ENCODE peak calls at places on chromosomes 2 and 18, in five cellular contexts. One of them, this sample, is unnamed.

GRCh38 chr2:237752761-237753165 is 45.8 kb upstream of the RBM44 start:
- DNase-seq in right cardiac atrium: no peak
- DNase-seq in NCI-H2171: no peak
- DNase-seq in HuH-7.5: no peak
- DNase-seq in ELR: no peak
- DNase-seq in this sample: no peak

GRCh38 chr2:217837001-217837491 is 165.7 kb downstream of the TNS1 start:
- DNase-seq in right cardiac atrium: peak; percentile 92
- DNase-seq in NCI-H2171: no peak
- DNase-seq in HuH-7.5: no peak
- DNase-seq in ELR: peak; percentile 28
- DNase-seq in this sample: no peak

GRCh38 chr18:23283933-23284430 is 148.7 kb downstream of the CABLES1 start:
- DNase-seq in right cardiac atrium: no peak
- DNase-seq in NCI-H2171: no peak
- DNase-seq in HuH-7.5: no peak
- DNase-seq in ELR: peak; percentile 90
- DNase-seq in this sample: no peak

GRCh38 chr2:8986327-8986976 is 17.0 kb downstream of the MBOAT2 start:
- DNase-seq in right cardiac atrium: no peak
- DNase-seq in NCI-H2171: no peak
- DNase-seq in HuH-7.5: no peak
- DNase-seq in ELR: no peak
- DNase-seq in this sample: no peak

GRCh38 chr2:165219491-165219890 is 15.6 kb upstream of the SCN3A start:
- DNase-seq in right cardiac atrium: no peak
- DNase-seq in NCI-H2171: no peak
- DNase-seq in HuH-7.5: no peak
- DNase-seq in ELR: peak; percentile 41
- DNase-seq in this sample: no peak

GRCh38 chr2:84846732-84847131 is 34.2 kb downstream of the TRABD2A start:
- DNase-seq in right cardiac atrium: no peak
- DNase-seq in NCI-H2171: no peak
- DNase-seq in HuH-7.5: no peak
- DNase-seq in ELR: peak; percentile 53
- DNase-seq in this sample: no peak

GRCh38 chr2:10410001-10410671 is 38.0 kb downstream of the ODC1 start:
- DNase-seq in right cardiac atrium: no peak
- DNase-seq in NCI-H2171: peak; percentile 40
- DNase-seq in HuH-7.5: no peak
- DNase-seq in ELR: no peak
- DNase-seq in this sample: no peak

GRCh38 chr2:206211657-206212255 is 52.1 kb downstream of the EEF1B2 start:
- DNase-seq in right cardiac atrium: no peak
- DNase-seq in NCI-H2171: no peak
- DNase-seq in HuH-7.5: no peak
- DNase-seq in ELR: peak; percentile 80
- DNase-seq in this sample: no peak

GRCh38 chr2:137252934-137253333 is 487.6 kb downstream of the THSD7B start:
- DNase-seq in right cardiac atrium: no peak
- DNase-seq in NCI-H2171: no peak
- DNase-seq in HuH-7.5: no peak
- DNase-seq in ELR: peak; percentile 59
- DNase-seq in this sample: no peak

GRCh38 chr2:100189395-100189794 is 47.0 kb upstream of the AFF3 start:
- DNase-seq in right cardiac atrium: no peak
- DNase-seq in NCI-H2171: no peak
- DNase-seq in HuH-7.5: no peak
- DNase-seq in ELR: no peak
- DNase-seq in this sample: no peak

GRCh38 chr18:48862678-48863270 is 88.0 kb downstream of the SMAD7 start:
- DNase-seq in right cardiac atrium: peak; percentile 90
- DNase-seq in NCI-H2171: no peak
- DNase-seq in HuH-7.5: no peak
- DNase-seq in ELR: no peak
- DNase-seq in this sample: no peak